ENCODE peak calls at places on chromosomes 4 and X, in five cellular contexts. P is CD8-positive, alpha-beta memory T cell; H is MG63; W is heart left ventricle; F is cardiac muscle cell. G is an unnamed sample. For H3K9me3, the result is how much of the 10 kb centered on the place peaks cover.

GRCh38 chrX:45771560-45772340 is 571.1 kb upstream of the DIPK2B start:
- DNase-seq in P (peak), H (peak), W (peak), F (no peak), G (no peak)

GRCh38 chrX:103404225-103405008 is 28.1 kb downstream of the BEX3 start:
- DNase-seq in P (peak), H (peak), W (peak), F (peak), G (peak)

GRCh38 chr4:7390366-7390765 is 44.4 kb downstream of the PSAPL1 start:
- DNase-seq in P (no peak), H (no peak), W (no peak), F (no peak), G (peak)

GRCh38 chrX:109619816-109620215 is 5.2 kb downstream of the KCNE5 start:
- DNase-seq in P (no peak), H (no peak), W (no peak), F (no peak), G (no peak)

GRCh38 chrX:123085311-123085940 is 98.7 kb upstream of the GRIA3 start:
- DNase-seq in P (no peak), H (no peak), W (no peak), F (no peak), G (peak)

GRCh38 chrX:40061005-40061404 is 36.8 kb downstream of the BCOR start:
- DNase-seq in P (no peak), H (no peak), W (no peak), F (no peak), G (no peak)

GRCh38 chr4:48909697-48910096 is 3.1 kb upstream of the OCIAD2 start:
- DNase-seq in P (no peak), H (peak), W (no peak), F (no peak), G (peak)

GRCh38 chr4:147799986-147800555 is 68.2 kb downstream of the ARHGAP10 start:
- DNase-seq in P (peak), H (no peak), W (no peak), F (no peak), G (no peak)

GRCh38 chr4:41281038-41281634 is 24.4 kb downstream of the UCHL1 start:
- DNase-seq in P (peak), H (peak), W (peak), F (peak), G (peak)

GRCh38 chr4:7783560-7783959 is 156.1 kb downstream of the AFAP1 start:
- DNase-seq in P (no peak), H (no peak), W (no peak), F (no peak), G (no peak)

DNA sequence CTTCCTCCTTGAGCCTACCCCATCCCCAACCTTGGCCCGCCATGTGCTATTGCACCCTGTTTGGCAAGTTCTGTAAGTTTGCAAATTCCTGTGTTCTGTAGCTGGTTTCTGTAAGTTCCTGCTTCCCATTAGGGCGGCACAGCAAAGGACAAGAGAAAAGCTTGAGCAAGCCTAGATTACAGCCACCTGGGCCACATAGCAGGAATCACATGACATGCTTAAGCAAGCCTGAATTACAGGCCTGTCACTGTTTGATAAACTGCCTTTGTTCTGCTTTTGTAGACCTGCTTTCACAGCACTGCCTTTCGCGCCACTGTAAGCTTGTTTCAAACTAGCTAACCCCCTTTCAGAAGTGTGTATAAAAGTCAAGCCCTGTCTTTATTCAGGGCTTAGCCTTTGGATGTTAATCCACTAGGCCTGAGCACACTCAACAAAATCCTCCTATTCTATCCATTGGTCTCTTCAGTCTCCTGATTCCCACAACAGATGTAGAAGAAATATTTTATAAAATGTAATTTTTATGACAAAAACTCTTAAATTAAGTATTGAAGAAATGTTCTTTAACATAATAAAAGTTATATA is 906.8 kb upstream of the NDST4 start:
- DNase-seq in P (no peak), H (no peak), W (no peak), F (no peak), G (no peak)
- H3K9me3 ChIP-seq in P (under half), H (under half), W (under half), F (under half), G (under half)

GRCh38 chrX:43718956-43719355 is 62.9 kb downstream of the MAOA start:
- DNase-seq in P (no peak), H (no peak), W (no peak), F (no peak), G (no peak)
- H3K9me3 ChIP-seq in P (under half), H (under half), W (under half), F (under half), G (under half)

GRCh38 chr4:97235516-97235915 is 907.8 kb downstream of the STPG2 start:
- DNase-seq in P (no peak), H (no peak), W (no peak), F (no peak), G (peak)
- H3K9me3 ChIP-seq in P (under half), H (under half), W (under half), F (under half), G (under half)

DNA sequence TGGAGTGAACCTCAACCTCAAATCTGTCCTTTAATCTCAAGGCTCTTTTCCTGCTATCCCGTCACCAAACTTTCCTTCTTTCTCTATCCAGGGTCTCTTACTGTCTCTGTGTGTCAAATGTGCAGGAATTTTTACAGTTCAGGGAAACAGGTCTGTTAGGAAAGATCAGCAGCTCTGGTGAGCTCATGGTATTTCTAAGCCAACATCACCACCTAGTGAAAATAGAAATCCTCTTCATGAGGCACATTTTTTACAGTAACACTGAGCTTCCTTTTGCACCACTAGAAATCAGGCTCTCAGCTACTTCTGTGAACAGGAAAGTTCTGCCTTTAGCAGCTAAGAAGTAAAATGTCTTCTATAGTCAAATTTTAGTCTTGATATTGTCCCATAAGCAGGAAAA is 39.6 kb downstream of the NUDT11 start:
- DNase-seq in P (no peak), H (no peak), W (no peak), F (peak), G (no peak)
- H3K9me3 ChIP-seq in P (under half), H (under half), W (under half), F (under half), G (under half)

DNA sequence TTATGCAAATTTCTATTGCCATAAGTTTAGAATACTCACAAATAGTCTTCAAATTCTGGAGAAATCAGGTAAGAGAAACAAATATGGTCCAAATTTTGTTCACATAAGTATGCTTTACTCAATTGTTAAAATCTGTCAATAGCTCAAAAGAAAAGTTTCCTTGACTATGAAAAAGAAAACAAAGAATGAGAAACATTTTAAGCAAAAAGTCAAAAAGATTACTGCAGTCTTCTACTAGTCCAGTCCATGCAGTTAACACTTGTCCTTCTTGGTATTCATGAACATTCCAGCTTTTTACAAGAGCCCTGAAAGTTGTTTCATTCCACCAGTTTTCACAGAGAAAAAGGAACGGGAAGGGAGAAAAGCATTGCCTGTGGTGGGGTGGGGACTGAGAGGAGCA is 54.7 kb upstream of the ZXDA start:
- DNase-seq in P (no peak), H (no peak), W (no peak), F (no peak), G (no peak)
- H3K9me3 ChIP-seq in P (under half), H (under half), W (under half), F (under half), G (half or more)